ENCODE peak calls at places on chromosomes 4 and X, in nine cellular contexts. S is COR-L47; H is hippocampal formation; Q is lower lobe of right lung; K is suprapubic skin; P is CD4-positive, alpha-beta memory T cell; V is naive thymus-derived CD4-positive, alpha-beta T cell; I is right cardiac atrium; Y is activated CD4-positive, CD25-positive, alpha-beta regulatory T cell. W is an unnamed sample.

GRCh38 chrX:45749375-45749774 is 548.7 kb upstream of the DIPK2B start:
- DNase-seq in S (no peak), H (no peak), Q (no peak), K (no peak), P (no peak), V (no peak), I (no peak), Y (no peak), W (no peak)

GRCh38 chr4:39637572-39638357 is 900 bp downstream of the SMIM14 start:
- DNase-seq in S (no peak), H (peak), Q (peak), K (peak), P (peak), V (peak), I (peak), Y (no peak), W (no peak)

GRCh38 chr4:17092990-17093880 is 194.8 kb upstream of the LDB2 start:
- DNase-seq in S (no peak), H (no peak), Q (no peak), K (no peak), P (no peak), V (no peak), I (no peak), Y (no peak), W (no peak)

GRCh38 chr4:189802884-189803283 is 137.8 kb upstream of the FRG1 start:
- DNase-seq in S (no peak), H (no peak), Q (no peak), K (no peak), P (no peak), V (no peak), I (no peak), Y (no peak), W (no peak)

GRCh38 chr4:29900336-29900735 is 819.8 kb upstream of the PCDH7 start:
- DNase-seq in S (no peak), H (no peak), Q (no peak), K (no peak), P (no peak), V (no peak), I (no peak), Y (no peak), W (no peak)

GRCh38 chrX:70134116-70134477 is 850 bp downstream of the IGBP1 start:
- DNase-seq in S (no peak), H (no peak), Q (no peak), K (no peak), P (no peak), V (no peak), I (no peak), Y (no peak), W (no peak)

GRCh38 chrX:27883468-27884092 is 75.8 kb downstream of the MAGEB10 start:
- DNase-seq in S (no peak), H (no peak), Q (no peak), K (no peak), P (no peak), V (no peak), I (no peak), Y (no peak), W (no peak)

GRCh38 chrX:124232523-124233201 is 99.8 kb upstream of the TEX13D start:
- DNase-seq in S (no peak), H (no peak), Q (no peak), K (no peak), P (no peak), V (no peak), I (no peak), Y (no peak), W (no peak)

GRCh38 chr4:126563389-126563788 is 1069.4 kb upstream of the INTU start:
- DNase-seq in S (no peak), H (no peak), Q (no peak), K (no peak), P (no peak), V (no peak), I (no peak), Y (no peak), W (no peak)

GRCh38 chrX:72297953-72298730 is 7.6 kb downstream of the CITED1 start:
- DNase-seq in S (no peak), H (no peak), Q (no peak), K (no peak), P (no peak), V (no peak), I (no peak), Y (no peak), W (peak)

GRCh38 chrX:71536285-71536684 is 3.4 kb downstream of the OGT start:
- DNase-seq in S (no peak), H (no peak), Q (no peak), K (no peak), P (no peak), V (no peak), I (no peak), Y (no peak), W (no peak)

GRCh38 chrX:48467331-48467761 is 2.7 kb downstream of the SLC38A5 start:
- DNase-seq in S (no peak), H (no peak), Q (no peak), K (no peak), P (no peak), V (no peak), I (no peak), Y (no peak), W (no peak)

GRCh38 chrX:50596056-50596455 is 125.4 kb upstream of the DGKK start:
- DNase-seq in S (no peak), H (no peak), Q (no peak), K (no peak), P (no peak), V (no peak), I (no peak), Y (no peak), W (no peak)

GRCh38 chr4:749771-750666 is 44.4 kb downstream of the PCGF3 start:
- DNase-seq in S (no peak), H (no peak), Q (no peak), K (no peak), P (no peak), V (no peak), I (peak), Y (no peak), W (no peak)

GRCh38 chrX:119482497-119483480 is 14.5 kb downstream of the SLC25A5 start:
- DNase-seq in S (peak), H (no peak), Q (peak), K (peak), P (peak), V (peak), I (peak), Y (peak), W (peak)

GRCh38 chr4:8370835-8371234 is 69.7 kb downstream of the ACOX3 start:
- DNase-seq in S (peak), H (no peak), Q (peak), K (no peak), P (no peak), V (no peak), I (peak), Y (no peak), W (no peak)

GRCh38 chr4:76308548-76308947 is 2.0 kb downstream of the STBD1 start:
- DNase-seq in S (no peak), H (no peak), Q (no peak), K (no peak), P (no peak), V (no peak), I (peak), Y (no peak), W (no peak)

GRCh38 chr4:182978152-182978827 is 61.1 kb upstream of the DCTD start:
- DNase-seq in S (no peak), H (no peak), Q (no peak), K (no peak), P (no peak), V (no peak), I (no peak), Y (no peak), W (no peak)

GRCh38 chr4:156672492-156672891 is 299.1 kb downstream of the PDGFC start:
- DNase-seq in S (no peak), H (no peak), Q (no peak), K (no peak), P (no peak), V (no peak), I (no peak), Y (no peak), W (no peak)

GRCh38 chr4:117623321-117623720 is 411.0 kb upstream of the NDST3 start:
- DNase-seq in S (no peak), H (no peak), Q (no peak), K (no peak), P (no peak), V (no peak), I (no peak), Y (no peak), W (no peak)

GRCh38 chr4:145102619-145103018 is 4.5 kb downstream of the ABCE1 start:
- DNase-seq in S (no peak), H (no peak), Q (no peak), K (no peak), P (no peak), V (no peak), I (no peak), Y (no peak), W (no peak)

GRCh38 chr4:48189731-48190130 is 55.7 kb upstream of the TXK start:
- DNase-seq in S (no peak), H (no peak), Q (no peak), K (no peak), P (no peak), V (no peak), I (no peak), Y (no peak), W (no peak)

GRCh38 chrX:129932137-129932791 is 26.3 kb downstream of the UTP14A start:
- DNase-seq in S (peak), H (peak), Q (peak), K (peak), P (peak), V (peak), I (peak), Y (peak), W (peak)